ENCODE peak calls at places on chromosome 12, in ten cellular contexts. X is Panc1, E is transverse colon, Z is HCT116, V is suprapubic skin, L is endothelial cell of umbilical vein, M is SK-N-SH, S is vagina, A is GM23338, I is H1. G is an unnamed sample.
A peak's percentile ranks its signal among the peaks of the same experiment; 100 is the strongest.

GRCh38 chr12:28574746-28575592 is 384.7 kb downstream of the CCDC91 start:
- DNase-seq in L (no peak), M (no peak), V (no peak), X (no peak), A (no peak), E (peak; percentile 19), S (no peak), Z (no peak), I (no peak), G (no peak)

GRCh38 chr12:76943004-76943403 is 64.2 kb upstream of the CSRP2 start:
- DNase-seq in L (no peak), V (no peak), X (no peak), M (no peak), E (no peak), Z (no peak), S (no peak), A (no peak), I (no peak), G (no peak)

GRCh38 chr12:2372735-2373134 is 319.9 kb downstream of the CACNA1C start:
- DNase-seq in M (no peak), E (no peak), S (no peak), V (no peak), L (no peak), A (no peak), I (no peak), Z (no peak), X (no peak), G (no peak)

GRCh38 chr12:29625359-29625953 is 128.0 kb upstream of the OVCH1 start:
- DNase-seq in L (no peak), Z (no peak), E (no peak), I (no peak), S (no peak), V (no peak), M (no peak), A (no peak), X (no peak), G (no peak)

GRCh38 chr12:22738945-22739344 is 114.0 kb downstream of the ETNK1 start:
- DNase-seq in I (no peak), V (no peak), L (no peak), Z (no peak), X (no peak), E (no peak), A (no peak), M (no peak), S (no peak), G (no peak)

GRCh38 chr12:51008329-51008728 is 17.9 kb downstream of the SLC11A2 start:
- DNase-seq in Z (no peak), M (no peak), E (no peak), I (no peak), S (no peak), L (no peak), A (no peak), V (no peak), X (no peak), G (no peak)

GRCh38 chr12:5694759-5695409 is 250.2 kb downstream of the ANO2 start:
- DNase-seq in Z (peak; percentile 3), A (no peak), L (peak; percentile 33), E (no peak), X (no peak), V (no peak), I (no peak), M (no peak), S (no peak), G (no peak)

GRCh38 chr12:9820281-9820930 is 6.9 kb upstream of the KLRF1 start:
- DNase-seq in Z (no peak), A (no peak), L (no peak), M (no peak), E (no peak), X (no peak), I (no peak), V (no peak), S (no peak), G (no peak)

GRCh38 chr12:110754101-110754793 is 11.6 kb upstream of the PPP1CC start:
- DNase-seq in E (no peak), M (no peak), V (no peak), L (no peak), A (no peak), I (no peak), S (no peak), Z (no peak), X (no peak), G (no peak)

GRCh38 chr12:131764738-131765137 is 53.8 kb downstream of the SFSWAP start:
- DNase-seq in Z (no peak), I (no peak), M (no peak), E (no peak), S (no peak), A (no peak), X (no peak), V (no peak), L (no peak), G (no peak)

GRCh38 chr12:57229041-57229633 is 374 bp upstream of the SHMT2 start:
- DNase-seq in L (no peak), E (no peak), I (no peak), M (no peak), V (no peak), X (no peak), A (no peak), S (no peak), Z (no peak), G (no peak)

GRCh38 chr12:120247621-120248030 is 17.9 kb downstream of the PXN start:
- DNase-seq in V (no peak), E (no peak), X (no peak), I (no peak), A (no peak), L (no peak), S (no peak), M (no peak), Z (no peak), G (no peak)

GRCh38 chr12:71138011-71138410 is 19.8 kb downstream of the TSPAN8 start:
- DNase-seq in S (no peak), M (no peak), V (no peak), A (peak; percentile 16), Z (no peak), X (no peak), I (no peak), E (no peak), L (no peak), G (no peak)

GRCh38 chr12:48889679-48890078 is 24.0 kb upstream of the RND1 start:
- DNase-seq in X (no peak), M (no peak), I (no peak), L (no peak), V (no peak), S (no peak), E (no peak), Z (no peak), A (no peak), G (no peak)

GRCh38 chr12:48894271-48894670 is 28.6 kb upstream of the RND1 start:
- DNase-seq in I (no peak), E (no peak), M (no peak), A (no peak), S (no peak), L (no peak), X (no peak), V (no peak), Z (no peak), G (no peak)

DNA sequence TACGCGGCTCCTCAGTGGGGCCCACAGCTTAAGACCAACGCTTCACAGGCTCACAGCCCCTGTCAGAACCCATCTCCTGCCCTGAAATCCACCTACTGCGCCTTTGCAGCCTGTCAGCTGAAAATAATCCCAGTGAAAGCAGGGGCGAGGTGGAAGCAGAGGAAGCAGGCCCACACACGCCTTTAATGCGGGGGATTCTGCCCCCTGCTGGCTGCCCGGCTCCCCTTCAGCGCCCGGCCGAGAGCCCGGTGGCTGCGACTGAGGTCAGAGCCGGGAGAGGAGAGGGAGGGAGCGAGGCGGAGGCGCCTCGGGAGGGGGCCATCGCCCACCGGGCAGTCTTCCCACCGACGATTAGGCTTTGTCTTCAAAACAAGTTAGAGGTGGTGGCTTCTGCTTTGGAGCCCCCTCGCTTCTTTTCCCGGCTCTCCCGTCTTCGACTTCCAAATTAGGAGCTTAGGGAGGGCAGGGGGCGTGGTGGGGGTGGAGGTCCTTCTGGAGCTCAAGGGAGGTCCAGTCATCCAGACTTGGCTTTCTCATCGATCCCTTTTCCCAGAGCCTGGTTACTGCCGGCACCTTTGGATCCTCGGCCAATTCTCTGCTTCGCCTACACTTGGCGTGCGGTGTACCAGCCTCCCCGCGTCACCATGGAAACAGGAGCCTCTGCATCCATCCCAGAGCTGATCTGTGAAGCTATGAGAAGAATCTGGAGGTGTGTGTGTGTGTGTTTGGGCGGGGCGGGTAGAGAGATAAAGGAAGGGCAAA is 25.2 kb upstream of the RND1 start:
- DNase-seq in V (peak; percentile 85), E (peak; percentile 82), Z (peak; percentile 27), M (peak; percentile 86), I (peak; percentile 51), X (peak; percentile 35), S (no peak), L (peak; percentile 76), A (peak; percentile 93), G (no peak)
- TF ChIP-seq POLR2AphosphoS5 in V (no peak), E (no peak), Z (no peak), M (no peak), I (no peak), X (no peak), S (no peak), L (no peak), A (no peak), G (no peak)

GRCh38 chr12:118145798-118146156 is 9.9 kb downstream of the PEBP1 start:
- DNase-seq in V (no peak), M (no peak), Z (no peak), X (no peak), I (no peak), L (no peak), E (no peak), S (no peak), A (no peak), G (no peak)
- H3K36me3 ChIP-seq in V (peaks cover 90% of the 10 kb centered on the region), M (peaks cover 32% of the 10 kb centered on the region), Z (peaks cover 32% of the 10 kb centered on the region), X (peaks cover 5% of the 10 kb centered on the region), I (peaks cover 37% of the 10 kb centered on the region), L (peaks cover 22% of the 10 kb centered on the region), E (peaks cover 18% of the 10 kb centered on the region), S (no peaks in the 10 kb centered on the region), A (peaks cover 54% of the 10 kb centered on the region), G (peaks cover 45% of the 10 kb centered on the region)

GRCh38 chr12:43807361-43807760 is 1.2 kb upstream of the TWF1 start:
- DNase-seq in L (no peak), A (no peak), V (no peak), I (no peak), M (no peak), E (no peak), S (no peak), X (no peak), Z (no peak), G (no peak)
- H3K27ac ChIP-seq in L (no peak overlapping the region), A (no peak overlapping the region), V (no peak overlapping the region), I (no peak overlapping the region), M (no peak overlapping the region), E (peak overlapping the region; percentile 97), S (peak overlapping the region; percentile 89), X (peak overlapping the region; percentile 98), Z (no peak overlapping the region), G (no peak overlapping the region)

DNA sequence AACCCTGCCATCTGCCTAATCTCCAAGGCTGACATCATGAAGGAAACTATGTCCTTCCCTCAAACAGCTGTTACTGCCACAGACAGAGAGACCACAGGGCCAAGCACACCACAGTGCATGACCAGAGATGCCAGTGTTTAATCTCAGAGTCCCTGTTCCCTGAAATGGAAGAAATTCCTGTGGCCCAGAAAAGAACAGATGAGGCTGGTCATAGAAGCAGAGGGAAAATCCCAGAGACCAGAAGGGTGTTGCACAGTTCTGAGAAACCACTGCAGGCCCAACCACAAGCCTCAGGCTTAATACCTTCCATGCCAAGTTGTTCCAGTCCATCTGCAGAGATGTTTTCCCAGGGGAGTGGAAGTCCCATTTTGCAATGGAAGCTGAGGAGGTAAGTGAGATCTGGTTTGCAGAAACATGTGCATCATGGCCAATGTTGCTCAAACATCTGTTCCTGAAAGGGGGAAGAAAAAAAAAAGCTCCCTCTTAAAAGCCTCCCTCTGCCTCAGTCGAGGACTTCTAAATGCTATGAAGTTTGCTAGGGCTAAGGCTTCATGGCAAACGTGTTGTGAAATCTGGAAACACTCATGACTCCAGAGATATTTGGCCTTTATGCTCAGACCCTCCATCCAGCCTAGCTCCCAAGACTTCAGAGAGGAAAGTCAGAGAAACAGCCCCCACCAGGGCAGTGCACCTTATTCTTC is 98.6 kb downstream of the SCARB1 start:
- DNase-seq in X (no peak), V (no peak), Z (no peak), L (no peak), I (no peak), M (no peak), A (no peak), E (no peak), S (no peak), G (no peak)
- TF ChIP-seq POLR2AphosphoS5 in X (no peak), V (peak; percentile 95), Z (no peak), L (no peak), I (no peak), M (no peak), A (no peak), E (peak; percentile 64), S (peak; percentile 60), G (no peak)

G was measured in SK-N-MC.